ENCODE peak calls at places on chromosomes 12 and 14, in six cellular contexts. R is uterus, D is mammary epithelial cell, K is fibroblast of villous mesenchyme, I is cardiac muscle cell, O is aorta. G is an unnamed sample.
A peak's percentile ranks its signal among the peaks of the same experiment; 100 is the strongest.

GRCh38 chr12:71281425-71281824 is 123.6 kb upstream of the TSPAN8 start:
- DNase-seq in R (no peak), D (no peak), K (no peak), I (no peak), O (no peak), G (no peak)

GRCh38 chr14:32939254-32940065 is 781 bp downstream of the NPAS3 start:
- DNase-seq in R (peak; percentile 82), D (peak; percentile 18), K (peak; percentile 70), I (peak; percentile 83), O (peak; percentile 94), G (no peak)

GRCh38 chr12:51424662-51425539 is at the start of gene SLC4A8:
- DNase-seq in R (peak; percentile 72), D (peak; percentile 52), K (peak; percentile 76), I (peak; percentile 85), O (peak; percentile 94), G (peak; percentile 81)

GRCh38 chr14:65853407-65853955 is 441.0 kb downstream of the FUT8 start:
- DNase-seq in R (no peak), D (no peak), K (no peak), I (no peak), O (no peak), G (no peak)

GRCh38 chr14:97697772-97698171 is 900.6 kb downstream of the VRK1 start:
- DNase-seq in R (no peak), D (no peak), K (no peak), I (no peak), O (no peak), G (no peak)

GRCh38 chr12:11688831-11689230 is 39.4 kb downstream of the ETV6 start:
- DNase-seq in R (no peak), D (no peak), K (peak; percentile 50), I (peak; percentile 49), O (no peak), G (no peak)

GRCh38 chr14:72714094-72714493 is 179.8 kb downstream of the DPF3 start:
- DNase-seq in R (no peak), D (no peak), K (no peak), I (no peak), O (no peak), G (no peak)

GRCh38 chr14:22427771-22428228 is 161.2 kb downstream of the DAD1 start:
- DNase-seq in R (peak; percentile 52), D (peak; percentile 46), K (peak; percentile 96), I (peak; percentile 95), O (no peak), G (no peak)

GRCh38 chr14:59303216-59303615 is 114.7 kb downstream of the DAAM1 start:
- DNase-seq in R (no peak), D (peak; percentile 94), K (no peak), I (no peak), O (no peak), G (no peak)

GRCh38 chr12:79378496-79378895 is 312.3 kb downstream of the PAWR start:
- DNase-seq in R (no peak), D (no peak), K (peak; percentile 49), I (no peak), O (no peak), G (no peak)

GRCh38 chr12:67222302-67222701 is 46.9 kb upstream of the CAND1 start:
- DNase-seq in R (no peak), D (peak; percentile 45), K (peak; percentile 18), I (peak; percentile 25), O (no peak), G (peak; percentile 22)

GRCh38 chr14:104295681-104296387 is 157.4 kb downstream of the KIF26A start:
- DNase-seq in R (no peak), D (no peak), K (no peak), I (no peak), O (peak; percentile 63), G (no peak)

GRCh38 chr14:91317381-91318313 is 73.1 kb upstream of the GPR68 start:
- DNase-seq in R (peak; percentile 52), D (peak; percentile 24), K (no peak), I (peak; percentile 71), O (peak; percentile 87), G (no peak)
- H3K4me3 ChIP-seq in R (no peak overlapping the region), D (no peak overlapping the region), K (no peak overlapping the region), I (no peak overlapping the region), O (no peak overlapping the region), G (no peak overlapping the region)

GRCh38 chr12:42144424-42145196 is at the start of gene GXYLT1:
- DNase-seq in R (peak; percentile 89), D (peak; percentile 97), K (peak; percentile 95), I (peak; percentile 98), O (peak; percentile 97), G (peak; percentile 73)
- H3K4me3 ChIP-seq in R (peak within 1 kb of the TSS; percentile 40), D (peak within 1 kb of the TSS; percentile 78), K (peak within 1 kb of the TSS; percentile 77), I (peak within 1 kb of the TSS; percentile 50), O (peak within 1 kb of the TSS; percentile 69), G (peak within 1 kb of the TSS; percentile 83)

DNA sequence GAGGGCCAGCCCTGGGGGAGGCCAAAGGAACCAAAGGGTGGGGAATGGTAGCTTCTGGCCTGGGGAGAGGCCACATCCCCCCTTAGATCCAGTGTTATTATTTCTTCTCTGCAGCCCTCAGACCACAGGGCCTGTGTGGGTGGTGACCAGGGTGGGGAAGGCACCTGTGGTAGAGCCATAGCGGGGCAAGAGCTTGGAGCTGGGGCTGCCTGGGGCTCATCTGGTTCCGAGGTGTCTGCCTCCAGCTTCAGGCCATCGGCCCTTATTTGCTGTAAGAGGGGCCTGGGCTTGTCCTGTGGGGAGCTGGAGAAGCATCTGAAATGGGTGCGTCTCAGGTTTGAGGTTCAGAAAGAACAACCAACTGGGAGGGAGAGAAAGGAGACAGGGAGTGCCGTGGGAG is 2.1 kb upstream of the B3GNT4 start:
- DNase-seq in R (no peak), D (no peak), K (no peak), I (no peak), O (peak; percentile 60), G (no peak)
- H3K4me3 ChIP-seq in R (no peak overlapping the region), D (no peak overlapping the region), K (no peak overlapping the region), I (no peak overlapping the region), O (no peak overlapping the region), G (no peak overlapping the region)

GRCh38 chr12:98419101-98419794 is 96.1 kb upstream of the TMPO start:
- DNase-seq in R (no peak), D (no peak), K (no peak), I (peak; percentile 32), O (no peak), G (no peak)
- H3K4me3 ChIP-seq in R (no peak overlapping the region), D (no peak overlapping the region), K (peak overlapping the region; percentile 24), I (no peak overlapping the region), O (no peak overlapping the region), G (no peak overlapping the region)

GRCh38 chr12:53754196-53754595 is 2.4 kb upstream of the CISTR start:
- DNase-seq in R (no peak), D (no peak), K (no peak), I (no peak), O (no peak), G (no peak)
- H3K4me3 ChIP-seq in R (no peak overlapping the region), D (no peak overlapping the region), K (no peak overlapping the region), I (no peak overlapping the region), O (no peak overlapping the region), G (no peak overlapping the region)